ENCODE peak calls at places on chromosomes 7 and 10, in seven cellular contexts. H is naive thymus-derived CD4-positive, alpha-beta T cell; N is cardiac muscle cell; A is foreskin keratinocyte; D is fibroblast of lung; M is adrenal gland; K is psoas muscle. B is an unnamed sample.

GRCh38 chr7:44471850-44472249 is 18.6 kb downstream of the NUDCD3 start:
- DNase-seq in M (no peak), K (no peak), D (no peak), H (no peak), N (no peak), A (no peak), B (no peak)

GRCh38 chr10:72173635-72174296 is 42.0 kb upstream of the ANAPC16 start:
- DNase-seq in N (no peak), D (peak; percentile 25), H (no peak), M (peak; percentile 59), A (no peak), K (no peak), B (no peak)

GRCh38 chr10:28305551-28305950 is 2.7 kb upstream of the MPP7 start:
- DNase-seq in A (no peak), H (no peak), N (no peak), D (no peak), K (no peak), M (no peak), B (no peak)

GRCh38 chr10:89047397-89047796 is 56.8 kb downstream of the FAS start:
- DNase-seq in D (no peak), M (no peak), A (no peak), K (no peak), H (no peak), N (no peak), B (no peak)

GRCh38 chr7:50216626-50217025 is 87.9 kb upstream of the IKZF1 start:
- DNase-seq in K (no peak), A (no peak), N (no peak), M (no peak), D (no peak), H (no peak), B (no peak)

GRCh38 chr10:79445708-79446450 is 455 bp upstream of the ZCCHC24 start:
- DNase-seq in A (peak; percentile 91), D (peak; percentile 99), M (peak; percentile 99), N (peak; percentile 100), H (peak; percentile 92), K (peak; percentile 99), B (peak; percentile 99)

GRCh38 chr7:157414702-157415096 is 77.9 kb downstream of the DNAJB6 start:
- DNase-seq in D (no peak), K (no peak), M (no peak), H (no peak), A (no peak), N (no peak), B (no peak)

GRCh38 chr10:127979017-127979416 is 72.1 kb downstream of the PTPRE start:
- DNase-seq in H (no peak), M (peak; percentile 56), K (no peak), D (no peak), A (no peak), N (no peak), B (no peak)

GRCh38 chr7:17530249-17530648 is 231.8 kb downstream of the AHR start:
- DNase-seq in M (no peak), N (peak; percentile 51), H (no peak), D (peak; percentile 71), A (no peak), K (no peak), B (no peak)

GRCh38 chr7:74575083-74575803 is 82.3 kb upstream of the GTF2I start:
- DNase-seq in N (no peak), M (no peak), A (peak; percentile 87), K (no peak), D (no peak), H (no peak), B (no peak)

GRCh38 chr7:81330108-81330507 is 411.3 kb upstream of the SEMA3C start:
- DNase-seq in H (no peak), A (no peak), K (no peak), D (no peak), N (no peak), M (no peak), B (no peak)

GRCh38 chr10:74993649-74994048 is 117.8 kb upstream of the SAMD8 start:
- DNase-seq in H (no peak), A (no peak), N (no peak), K (no peak), M (no peak), D (no peak), B (no peak)

GRCh38 chr7:101993311-101993710 is 175.9 kb downstream of the CUX1 start:
- DNase-seq in N (no peak), M (no peak), D (no peak), H (no peak), A (no peak), K (no peak), B (no peak)

GRCh38 chr10:31760674-31761081 is 168.0 kb downstream of the ARHGAP12 start:
- DNase-seq in A (no peak), H (no peak), K (no peak), N (no peak), D (no peak), M (peak; percentile 76), B (no peak)

GRCh38 chr7:137840183-137840779 is 6.5 kb downstream of the DGKI start:
- DNase-seq in K (no peak), N (no peak), A (no peak), M (no peak), D (no peak), H (no peak), B (no peak)

GRCh38 chr7:117248810-117249209 is 74.0 kb downstream of the WNT2 start:
- DNase-seq in M (no peak), N (no peak), H (no peak), K (no peak), A (no peak), D (peak; percentile 36), B (no peak)

GRCh38 chr7:53596230-53596629 is 560.8 kb downstream of the POM121L12 start:
- DNase-seq in M (peak; percentile 67), H (no peak), D (no peak), A (no peak), N (no peak), K (no peak), B (no peak)

GRCh38 chr7:116075351-116076145 is 45.0 kb upstream of the TFEC start:
- DNase-seq in H (no peak), D (no peak), M (no peak), N (no peak), A (peak; percentile 28), K (no peak), B (no peak)

GRCh38 chr10:104548090-104548489 is 93.0 kb upstream of the SORCS3 start:
- DNase-seq in K (no peak), H (no peak), A (no peak), D (peak; percentile 12), M (no peak), N (peak; percentile 70), B (no peak)

GRCh38 chr10:47261121-47261520 is 38.9 kb upstream of the GDF10 start:
- DNase-seq in A (no peak), M (peak; percentile 21), K (no peak), H (peak; percentile 33), N (no peak), D (no peak), B (no peak)

GRCh38 chr10:112115781-112116385 is 67.7 kb downstream of the GPAM start:
- DNase-seq in N (peak; percentile 55), H (peak; percentile 35), D (peak; percentile 3), M (no peak), A (no peak), K (no peak), B (no peak)

GRCh38 chr10:124179308-124180043 is 86.1 kb upstream of the CHST15 start:
- DNase-seq in N (no peak), M (no peak), D (no peak), K (no peak), H (no peak), A (no peak), B (no peak)
- H3K27ac ChIP-seq in N (no peak overlapping the region), M (no peak overlapping the region), D (no peak overlapping the region), K (no peak overlapping the region), H (no peak overlapping the region), A (no peak overlapping the region), B (no peak overlapping the region)

DNA sequence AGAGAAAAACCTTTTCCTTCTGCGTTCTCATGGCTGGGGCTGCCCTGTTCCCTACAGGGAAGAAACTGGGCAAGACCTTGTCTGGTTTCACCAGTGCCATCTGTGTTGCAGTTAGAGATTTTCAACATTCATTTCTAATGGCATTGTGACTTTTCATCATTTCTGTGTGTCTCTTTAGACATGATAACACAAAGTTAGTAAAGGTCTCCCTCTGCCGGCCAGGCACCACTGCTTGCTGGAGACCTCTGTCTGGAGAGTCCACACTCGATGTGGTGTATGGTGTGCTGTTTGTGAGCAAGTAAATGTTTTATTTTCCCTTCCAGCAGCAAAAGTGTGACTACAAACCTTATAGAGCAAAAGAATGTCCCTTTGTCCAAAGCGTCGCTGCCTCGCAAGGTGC is 213.5 kb downstream of the PAXIP1 start:
- DNase-seq in H (no peak), A (no peak), K (no peak), D (no peak), N (peak; percentile 69), M (peak; percentile 73), B (no peak)
- H3K27ac ChIP-seq in H (no peak overlapping the region), A (no peak overlapping the region), K (no peak overlapping the region), D (no peak overlapping the region), N (no peak overlapping the region), M (no peak overlapping the region), B (no peak overlapping the region)

GRCh38 chr10:3400368-3400767 is 227.8 kb upstream of the PITRM1 start:
- DNase-seq in M (no peak), N (no peak), K (no peak), H (no peak), D (peak; percentile 71), A (no peak), B (no peak)

GRCh38 chr10:3399756-3400155 is 227.2 kb upstream of the PITRM1 start:
- DNase-seq in D (no peak), M (no peak), N (no peak), A (no peak), K (no peak), H (no peak), B (no peak)

GRCh38 chr10:3398825-3399646 is 226.5 kb upstream of the PITRM1 start:
- DNase-seq in M (peak; percentile 62), N (no peak), H (no peak), A (no peak), D (no peak), K (no peak), B (peak; percentile 40)

GRCh38 chr10:3402334-3402733 is 229.8 kb upstream of the PITRM1 start:
- DNase-seq in M (no peak), H (no peak), K (no peak), N (no peak), A (no peak), D (no peak), B (no peak)

GRCh38 chr10:3401491-3401938 is 228.9 kb upstream of the PITRM1 start:
- DNase-seq in H (no peak), M (no peak), D (peak; percentile 51), K (no peak), N (no peak), A (no peak), B (no peak)
- H3K27ac ChIP-seq in H (no peak overlapping the region), M (no peak overlapping the region), D (no peak overlapping the region), K (no peak overlapping the region), N (no peak overlapping the region), A (no peak overlapping the region), B (peak overlapping the region; percentile 70)

GRCh38 chr10:97761331-97761865 is 10.4 kb downstream of the SFRP5 start:
- DNase-seq in A (no peak), H (no peak), D (no peak), K (no peak), N (no peak), M (no peak), B (no peak)

GRCh38 chr10:97759157-97759980 is 12.4 kb downstream of the SFRP5 start:
- DNase-seq in M (peak; percentile 85), K (peak; percentile 49), N (peak; percentile 89), H (peak; percentile 45), D (peak; percentile 56), A (no peak), B (peak; percentile 60)

GRCh38 chr10:97760461-97761257 is 11.1 kb downstream of the SFRP5 start:
- DNase-seq in H (no peak), M (no peak), K (no peak), N (no peak), D (no peak), A (no peak), B (no peak)

GRCh38 chr10:97762056-97762455 is 9.7 kb downstream of the SFRP5 start:
- DNase-seq in N (no peak), A (no peak), H (no peak), K (no peak), D (no peak), M (no peak), B (no peak)

GRCh38 chr10:97759981-97760345 is 11.8 kb downstream of the SFRP5 start:
- DNase-seq in M (no peak), H (no peak), D (no peak), A (no peak), K (no peak), N (no peak), B (no peak)
- H3K27ac ChIP-seq in M (no peak overlapping the region), H (no peak overlapping the region), D (no peak overlapping the region), A (no peak overlapping the region), K (no peak overlapping the region), N (no peak overlapping the region), B (peak overlapping the region; percentile 33)